ENCODE peak calls at places on chromosomes 2 and 18, in five cellular contexts. B is CD8-positive, alpha-beta T cell; Z is K562; F is hepatocyte; E is Caco-2. D is an unnamed sample.
A peak's percentile ranks its signal among the peaks of the same experiment; 100 is the strongest.

GRCh38 chr2:47654790-47655562 is 128.0 kb upstream of the MSH6 start:
- DNase-seq in B (no peak), Z (no peak), F (no peak), E (no peak), D (no peak)

GRCh38 chr18:1002653-1003178 is 98.0 kb downstream of the ADCYAP1 start:
- DNase-seq in B (no peak), Z (no peak), F (no peak), E (no peak), D (peak; percentile 58)

GRCh38 chr2:50492452-50492851 is 539.5 kb downstream of the NRXN1 start:
- DNase-seq in B (no peak), Z (peak; percentile 62), F (peak; percentile 78), E (peak; percentile 61), D (peak; percentile 72)

GRCh38 chr2:240983996-240984498 is 14.4 kb upstream of the SNED1 start:
- DNase-seq in B (no peak), Z (no peak), F (no peak), E (no peak), D (no peak)

GRCh38 chr2:174729797-174730529 is 34.3 kb downstream of the CHRNA1 start:
- DNase-seq in B (peak; percentile 2), Z (no peak), F (peak; percentile 35), E (no peak), D (peak; percentile 39)

GRCh38 chr2:53036196-53036595 is 731.4 kb upstream of the CHAC2 start:
- DNase-seq in B (no peak), Z (no peak), F (no peak), E (no peak), D (no peak)

GRCh38 chr2:85577386-85578242 is at the start of gene VAMP8:
- DNase-seq in B (peak; percentile 49), Z (peak; percentile 86), F (peak; percentile 81), E (peak; percentile 87), D (no peak)

GRCh38 chr2:64595397-64596160 is 58.1 kb downstream of the SERTAD2 start:
- DNase-seq in B (no peak), Z (no peak), F (peak; percentile 53), E (peak; percentile 26), D (peak; percentile 57)

GRCh38 chr2:74373189-74373588 is 6.9 kb downstream of the DCTN1 start:
- DNase-seq in B (no peak), Z (peak; percentile 41), F (peak; percentile 41), E (no peak), D (peak; percentile 27)

GRCh38 chr2:174888136-174888535 is 117.0 kb downstream of the CHN1 start:
- DNase-seq in B (no peak), Z (no peak), F (no peak), E (no peak), D (peak; percentile 50)

GRCh38 chr2:242064364-242065250 is 195.1 kb downstream of the RTP5 start:
- DNase-seq in B (no peak), Z (no peak), F (no peak), E (no peak), D (no peak)

GRCh38 chr2:189913851-189914250 is 129.6 kb downstream of the PMS1 start:
- DNase-seq in B (no peak), Z (no peak), F (no peak), E (no peak), D (no peak)

GRCh38 chr2:91442246-91442905 is 2750.9 kb downstream of the RPIA start:
- DNase-seq in B (no peak), Z (peak; percentile 15), F (peak; percentile 32), E (no peak), D (no peak)

GRCh38 chr2:73403237-73403636 is 17.6 kb downstream of the ALMS1 start:
- DNase-seq in B (no peak), Z (no peak), F (no peak), E (no peak), D (no peak)

GRCh38 chr2:99662761-99663341 is 173.0 kb upstream of the REV1 start:
- DNase-seq in B (no peak), Z (no peak), F (peak; percentile 62), E (no peak), D (no peak)

GRCh38 chr2:162840598-162841246 is 2.2 kb upstream of the KCNH7 start:
- DNase-seq in B (no peak), Z (peak; percentile 28), F (peak; percentile 90), E (peak; percentile 82), D (peak; percentile 74)

GRCh38 chr2:152950125-152950524 is 231.7 kb downstream of the ARL6IP6 start:
- DNase-seq in B (no peak), Z (no peak), F (peak; percentile 41), E (peak; percentile 26), D (no peak)

GRCh38 chr2:55161295-55162210 is 70.5 kb downstream of the CLHC1 start:
- DNase-seq in B (no peak), Z (no peak), F (no peak), E (no peak), D (peak; percentile 46)

GRCh38 chr2:127597984-127598380 is 48.0 kb upstream of the GPR17 start:
- DNase-seq in B (no peak), Z (no peak), F (no peak), E (no peak), D (no peak)

GRCh38 chr2:25955869-25956535 is 26.3 kb downstream of the KIF3C start:
- DNase-seq in B (no peak), Z (no peak), F (no peak), E (no peak), D (no peak)
- TF ChIP-seq CTCF in B (no peak), Z (peak; percentile 21), F (no peak), E (no peak), D (peak; percentile 8)

DNA sequence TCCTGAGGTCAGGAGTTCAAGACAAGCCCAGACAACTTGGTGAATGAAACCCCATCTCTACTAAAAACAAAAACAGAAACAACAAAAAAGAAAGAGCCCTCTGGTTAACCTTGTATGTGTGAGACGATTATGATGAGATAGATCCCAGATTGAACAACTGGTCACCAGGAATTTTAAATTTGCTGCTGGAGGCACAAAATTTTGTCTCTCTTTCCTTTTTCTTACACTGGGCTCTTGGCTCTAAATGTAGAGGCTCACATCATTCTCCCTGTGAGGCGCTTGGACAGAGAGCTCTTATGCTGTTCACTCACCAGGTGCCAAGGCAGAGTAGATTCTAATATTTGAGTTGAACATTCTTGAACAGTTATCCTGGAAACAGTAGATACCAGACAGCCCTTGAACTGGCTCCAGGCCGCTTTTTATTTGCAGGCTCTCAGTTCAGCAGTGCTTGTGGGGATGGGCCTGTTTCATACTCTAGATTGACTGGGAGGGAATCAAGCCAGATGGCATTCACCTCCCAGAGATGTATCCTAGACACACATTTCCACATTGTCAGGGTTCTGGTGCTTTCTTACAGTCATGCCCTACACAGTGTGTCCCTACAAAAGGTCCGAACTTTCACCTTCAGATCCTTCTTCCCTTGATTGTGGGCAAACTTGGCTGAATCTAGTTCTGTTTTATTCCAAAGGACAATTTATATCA is 1159.6 kb downstream of the RPIA start:
- DNase-seq in B (no peak), Z (no peak), F (no peak), E (no peak), D (no peak)
- H3K9me3 ChIP-seq in B (no peaks in the 10 kb centered on the region), Z (no peaks in the 10 kb centered on the region), F (peaks cover 6% of the 10 kb centered on the region), E (no peaks in the 10 kb centered on the region), D (peaks cover 9% of the 10 kb centered on the region)

GRCh38 chr2:168375195-168375798 is 80.8 kb upstream of the CERS6 start:
- DNase-seq in B (no peak), Z (no peak), F (no peak), E (no peak), D (peak; percentile 16)

GRCh38 chr2:168380500-168380899 is 75.6 kb upstream of the CERS6 start:
- DNase-seq in B (no peak), Z (no peak), F (no peak), E (no peak), D (no peak)

GRCh38 chr2:168373468-168373867 is 82.6 kb upstream of the CERS6 start:
- DNase-seq in B (no peak), Z (no peak), F (no peak), E (no peak), D (no peak)

DNA sequence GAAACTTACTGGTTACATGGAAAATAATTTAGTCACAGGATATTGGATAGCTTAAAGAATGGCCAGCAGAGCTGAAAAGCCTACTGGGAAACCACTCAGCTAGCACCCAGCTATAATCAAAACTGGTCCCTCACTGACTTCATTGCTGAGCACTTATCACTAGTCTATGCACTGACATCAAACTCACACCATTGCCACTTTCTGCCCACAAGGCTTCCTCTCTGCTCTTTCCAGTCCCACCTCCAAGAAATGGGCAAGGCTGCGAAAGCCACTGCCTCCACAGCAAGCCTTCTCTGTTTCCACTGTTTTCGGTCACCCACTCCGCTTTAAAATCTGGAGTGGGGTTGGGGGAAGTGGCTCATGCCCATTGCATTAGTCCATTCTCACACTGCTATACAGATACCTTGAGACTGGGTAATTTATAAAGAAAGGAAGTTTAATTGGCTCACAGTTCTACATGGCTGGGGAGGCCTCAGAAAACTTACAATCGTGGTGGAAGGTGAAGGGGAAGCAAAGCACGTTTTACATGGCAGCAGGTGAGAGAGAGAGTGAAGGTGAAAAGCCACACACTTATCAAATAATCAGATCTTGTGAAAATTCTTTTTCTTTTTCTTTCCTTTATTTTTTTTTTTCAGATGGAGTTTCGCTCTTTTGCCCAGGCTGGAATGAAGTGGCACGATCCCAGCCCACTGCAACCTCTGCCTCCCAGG is 77.0 kb upstream of the CERS6 start:
- DNase-seq in B (peak; percentile 29), Z (no peak), F (no peak), E (no peak), D (no peak)
- H3K4me3 ChIP-seq in B (no peak overlapping the region), Z (no peak overlapping the region), F (no peak overlapping the region), E (no peak overlapping the region), D (no peak overlapping the region)

GRCh38 chr2:71151620-71152019 is 21.2 kb downstream of the MPHOSPH10 start:
- DNase-seq in B (no peak), Z (no peak), F (no peak), E (no peak), D (no peak)
- TF ChIP-seq CTCF in B (no peak), Z (no peak), F (no peak), E (no peak), D (no peak)

GRCh38 chr18:8536226-8536625 is 73.0 kb upstream of the RAB12 start:
- DNase-seq in B (no peak), Z (no peak), F (no peak), E (no peak), D (no peak)

GRCh38 chr18:8538935-8539334 is 70.3 kb upstream of the RAB12 start:
- DNase-seq in B (no peak), Z (no peak), F (no peak), E (no peak), D (no peak)

GRCh38 chr18:8537400-8537799 is 71.8 kb upstream of the RAB12 start:
- DNase-seq in B (no peak), Z (no peak), F (no peak), E (no peak), D (no peak)

DNA sequence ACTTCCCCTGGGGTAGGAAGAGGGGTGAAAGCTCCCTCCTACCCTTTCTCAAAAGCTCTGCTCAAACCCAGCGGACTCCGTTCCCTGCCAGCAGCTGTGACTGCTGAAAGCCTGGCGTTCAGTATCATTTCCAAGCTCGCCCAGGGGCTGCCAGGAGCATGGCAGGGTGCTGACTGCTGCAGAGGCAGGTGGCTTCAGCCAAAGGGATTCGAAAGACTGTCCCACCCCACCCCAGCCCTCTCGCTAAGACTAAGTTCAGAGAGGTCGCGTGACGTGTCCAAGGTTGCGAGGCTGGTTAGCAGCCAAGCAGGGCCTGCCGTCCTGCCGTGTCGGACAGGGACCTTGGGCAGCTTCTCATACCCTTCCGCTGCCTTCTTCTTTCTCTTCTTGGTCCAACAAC is 72.3 kb upstream of the RAB12 start:
- DNase-seq in B (no peak), Z (no peak), F (no peak), E (no peak), D (no peak)
- H3K9me3 ChIP-seq in B (no peaks in the 10 kb centered on the region), Z (no peaks in the 10 kb centered on the region), F (peaks cover 8% of the 10 kb centered on the region), E (peaks cover 2% of the 10 kb centered on the region), D (no peaks in the 10 kb centered on the region)